ENCODE peak calls at places on chromosome 9, in seven cellular contexts. W is NCI-H748 treated with DMSO at 0.1 percent for 48 hours; F is GM10248; I is activated naive CD4-positive, alpha-beta T cell treated with Interleukin-2 at 50 U/mL for 16 hours; G is T-helper 2 cell; J is epithelial cell of esophagus; O is T-cell. T is an unnamed sample.

GRCh38 chr9:122865300-122865699 is 36.9 kb upstream of the PDCL start:
- DNase-seq in F (no peak), O (no peak), J (no peak), W (no peak), G (no peak), I (no peak), T (no peak)

GRCh38 chr9:93139365-93140182 is 5.5 kb upstream of the NINJ1 start:
- DNase-seq in W (no peak), F (no peak), J (peak; percentile 67), O (no peak), G (no peak), I (no peak), T (no peak)

GRCh38 chr9:534886-535285 is 306.6 kb upstream of the DMRT1 start:
- DNase-seq in O (no peak), G (no peak), I (no peak), W (no peak), F (no peak), J (peak; percentile 67), T (peak; percentile 60)

GRCh38 chr9:132923346-132923902 is 21.0 kb downstream of the TSC1 start:
- DNase-seq in J (peak; percentile 96), W (no peak), I (no peak), O (no peak), F (no peak), G (no peak), T (no peak)

GRCh38 chr9:16367605-16368424 is 502.7 kb downstream of the BNC2 start:
- DNase-seq in O (no peak), J (peak; percentile 68), F (no peak), W (no peak), G (no peak), I (no peak), T (peak; percentile 78)

GRCh38 chr9:133056533-133056932 is 5.2 kb upstream of the CEL start:
- DNase-seq in F (peak; percentile 20), W (no peak), I (no peak), O (no peak), G (no peak), J (no peak), T (no peak)

GRCh38 chr9:130530932-130531331 is 48.4 kb upstream of the FUBP3 start:
- DNase-seq in W (no peak), I (no peak), F (no peak), J (peak; percentile 83), O (no peak), G (no peak), T (peak; percentile 18)

GRCh38 chr9:31908891-31909480 is 475.5 kb upstream of the ACO1 start:
- DNase-seq in G (no peak), F (no peak), I (no peak), W (no peak), J (peak; percentile 66), O (no peak), T (peak; percentile 58)

T was measured in PC-3.